ENCODE peak calls at places on chromosome 13, in six cellular contexts. I, T, B, Z, R and H are unnamed samples.

GRCh38 chr13:94233401-94233800 is 246.1 kb downstream of the DCT start:
- DNase-seq in B (peak), I (no peak), T (peak), R (no peak), Z (no peak), H (no peak)

GRCh38 chr13:36954542-36954941 is 34.5 kb upstream of the SMAD9 start:
- DNase-seq in B (no peak), I (no peak), T (no peak), Z (no peak), R (no peak), H (no peak)

GRCh38 chr13:102654786-102655185 is 40.1 kb downstream of the METTL21C start:
- DNase-seq in R (no peak), Z (no peak), B (no peak), I (no peak), T (no peak), H (no peak)

GRCh38 chr13:40271511-40271910 is 394.9 kb downstream of the FOXO1 start:
- DNase-seq in Z (no peak), I (no peak), R (no peak), T (no peak), B (no peak), H (no peak)

GRCh38 chr13:27619711-27620376 is 485 bp downstream of the LNX2 start:
- DNase-seq in B (no peak), I (peak), T (no peak), Z (no peak), R (no peak), H (peak)

GRCh38 chr13:101514695-101515275 is 62.3 kb downstream of the ITGBL1 start:
- DNase-seq in Z (no peak), I (no peak), B (peak), R (no peak), T (peak), H (peak)

GRCh38 chr13:37209621-37210020 is 104.2 kb upstream of the CSNK1A1L start:
- DNase-seq in I (no peak), R (no peak), T (no peak), B (no peak), Z (no peak), H (no peak)

GRCh38 chr13:107835339-107836018 is 379.9 kb downstream of the LIG4 start:
- DNase-seq in B (no peak), I (no peak), Z (no peak), R (no peak), T (peak), H (no peak)

GRCh38 chr13:48782429-48782840 is 128.7 kb downstream of the CYSLTR2 start:
- DNase-seq in Z (no peak), T (no peak), R (no peak), I (no peak), B (no peak), H (no peak)

GRCh38 chr13:75931116-75931515 is 295.0 kb downstream of the LMO7 start:
- DNase-seq in R (no peak), B (no peak), T (no peak), Z (no peak), I (no peak), H (no peak)

GRCh38 chr13:24605923-24606372 is 74.3 kb upstream of the ATP12A start:
- DNase-seq in I (no peak), B (peak), T (no peak), R (no peak), Z (no peak), H (no peak)

GRCh38 chr13:52827839-52828238 is 20.6 kb downstream of the PCDH8 start:
- DNase-seq in B (no peak), T (no peak), R (no peak), Z (no peak), I (no peak), H (no peak)

GRCh38 chr13:113589251-113589960 is 4.9 kb downstream of the TFDP1 start:
- DNase-seq in T (no peak), Z (no peak), I (no peak), B (no peak), R (no peak), H (no peak)

GRCh38 chr13:20528451-20528850 is 2.8 kb upstream of the CRYL1 start:
- DNase-seq in I (no peak), T (no peak), B (no peak), R (no peak), Z (no peak), H (no peak)

GRCh38 chr13:23354520-23354919 is 79.0 kb downstream of the SACS start:
- DNase-seq in I (no peak), R (no peak), Z (no peak), T (no peak), B (no peak), H (no peak)

GRCh38 chr13:91647361-91647970 is 249.0 kb downstream of the GPC5 start:
- DNase-seq in Z (peak), T (no peak), R (no peak), B (peak), I (peak), H (peak)

GRCh38 chr13:39047560-39047959 is 9.3 kb downstream of the NHLRC3 start:
- DNase-seq in I (no peak), B (peak), T (no peak), Z (peak), R (no peak), H (no peak)

GRCh38 chr13:35699181-35699580 is 222.7 kb upstream of the MAB21L1 start:
- DNase-seq in R (no peak), T (no peak), Z (no peak), B (no peak), I (no peak), H (no peak)

GRCh38 chr13:103188688-103189326 is 122.6 kb upstream of the SLC10A2 start:
- DNase-seq in R (no peak), B (peak), Z (no peak), T (no peak), I (no peak), H (no peak)

GRCh38 chr13:44271031-44271433 is 102.6 kb upstream of the SERP2 start:
- DNase-seq in I (no peak), B (peak), T (peak), R (no peak), Z (no peak), H (no peak)

GRCh38 chr13:112106467-112107141 is 39.7 kb downstream of the SOX1 start:
- DNase-seq in Z (peak), B (no peak), I (no peak), T (no peak), R (no peak), H (peak)

GRCh38 chr13:36432106-36432544 is at the start of gene CCNA1:
- DNase-seq in I (peak), Z (peak), R (no peak), B (peak), T (no peak), H (peak)

GRCh38 chr13:39159393-39159792 is 121.1 kb downstream of the NHLRC3 start:
- DNase-seq in I (no peak), B (no peak), R (no peak), T (no peak), Z (no peak), H (no peak)

DNA sequence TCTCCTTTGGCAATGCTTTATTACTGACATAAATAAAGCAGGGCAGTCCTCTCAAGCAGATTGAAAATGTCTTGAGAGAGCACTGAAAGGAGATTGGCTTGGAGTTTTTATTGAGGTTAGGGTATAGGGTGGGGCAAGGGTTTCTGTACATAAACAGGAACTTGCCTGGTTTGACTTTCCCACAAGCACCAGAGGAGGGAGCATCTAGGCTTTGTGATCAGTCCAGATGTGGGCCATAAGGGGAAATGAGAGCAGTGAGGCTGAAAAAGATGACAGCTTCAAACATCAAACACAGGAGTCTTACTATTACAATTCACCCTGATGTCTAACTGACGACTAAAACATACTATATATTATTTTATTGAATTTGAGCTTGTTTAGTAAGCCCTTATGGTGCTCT is 260.9 kb downstream of the MTUS2 start:
- DNase-seq in Z (no peak), I (no peak), T (no peak), R (no peak), B (no peak), H (no peak)
- TF ChIP-seq CTCF in Z (no peak), I (no peak), T (no peak), R (no peak), B (peak), H (no peak)

GRCh38 chr13:73417012-73417615 is 358.3 kb downstream of the KLF5 start:
- DNase-seq in B (no peak), R (no peak), I (no peak), T (no peak), Z (no peak), H (no peak)
- TF ChIP-seq CTCF in B (peak), R (no peak), I (no peak), T (peak), Z (peak), H (peak)

GRCh38 chr13:46728777-46729176 is 68.2 kb downstream of the ESD start:
- DNase-seq in Z (no peak), R (no peak), T (no peak), B (no peak), I (no peak), H (no peak)

GRCh38 chr13:46736568-46736967 is 60.4 kb downstream of the ESD start:
- DNase-seq in B (no peak), I (no peak), R (no peak), Z (no peak), T (no peak), H (no peak)

GRCh38 chr13:46726347-46726746 is 70.6 kb downstream of the ESD start:
- DNase-seq in R (no peak), B (no peak), T (no peak), I (no peak), Z (no peak), H (no peak)

GRCh38 chr13:46735425-46735824 is 61.5 kb downstream of the ESD start:
- DNase-seq in T (no peak), I (no peak), B (no peak), Z (no peak), R (no peak), H (no peak)

DNA sequence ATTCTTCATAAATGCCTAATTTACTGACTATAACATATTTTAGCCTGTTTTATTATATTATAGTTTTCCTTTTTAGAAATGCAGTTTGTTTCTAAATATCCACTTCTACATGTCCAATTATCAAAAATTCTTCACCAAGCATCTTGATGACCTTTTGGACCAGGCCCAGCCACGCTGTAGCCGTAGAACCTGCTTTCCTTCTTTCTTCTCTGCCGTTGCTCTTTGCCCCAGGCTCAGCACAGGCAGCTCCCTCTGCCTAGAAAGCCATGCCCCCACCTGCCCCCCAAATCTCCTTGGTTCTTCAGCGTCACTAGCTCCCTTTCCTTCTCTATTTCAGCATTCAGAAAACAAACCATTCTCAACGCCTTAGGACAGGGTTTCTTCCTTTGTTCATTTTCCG is 65.4 kb downstream of the ESD start:
- DNase-seq in Z (no peak), B (no peak), R (no peak), T (no peak), I (no peak), H (no peak)
- TF ChIP-seq CTCF in Z (no peak), B (no peak), R (no peak), T (no peak), I (no peak), H (no peak)

GRCh38 chr13:50081899-50082425 is 66.7 kb downstream of the KCNRG start:
- DNase-seq in R (peak), B (peak), T (peak), I (peak), Z (peak), H (peak)
- TF ChIP-seq CTCF in R (no peak), B (no peak), T (no peak), I (no peak), Z (no peak), H (no peak)

DNA sequence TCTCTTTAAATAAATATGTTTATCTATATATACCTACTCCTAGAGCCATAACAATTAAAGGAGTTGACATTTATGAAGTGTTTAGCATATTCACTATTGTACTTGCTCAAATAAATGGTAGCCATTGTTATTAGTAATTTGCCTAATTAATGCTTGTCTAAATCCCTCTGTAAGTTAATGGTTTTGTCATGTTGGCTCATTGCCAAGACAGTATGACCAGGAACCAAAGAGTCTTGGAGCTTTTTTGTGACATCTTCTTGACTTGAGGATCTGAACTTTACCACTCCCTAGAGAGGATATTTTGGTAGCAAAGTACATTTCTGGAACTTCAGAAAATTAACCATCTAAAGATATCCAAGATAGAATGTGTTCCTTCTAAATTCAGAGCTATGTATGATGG is 15.5 kb downstream of the FRY start:
- DNase-seq in R (no peak), I (no peak), Z (no peak), T (no peak), B (no peak), H (no peak)
- TF ChIP-seq CTCF in R (no peak), I (no peak), Z (no peak), T (no peak), B (no peak), H (no peak)

GRCh38 chr13:105820415-105820814 is 715.0 kb downstream of the EFNB2 start:
- DNase-seq in T (no peak), Z (no peak), R (no peak), B (no peak), I (no peak), H (no peak)

GRCh38 chr13:105817011-105817410 is 718.5 kb downstream of the EFNB2 start:
- DNase-seq in I (no peak), Z (peak), T (no peak), B (peak), R (no peak), H (no peak)

GRCh38 chr13:105814902-105815250 is 720.6 kb downstream of the EFNB2 start:
- DNase-seq in R (no peak), T (no peak), I (no peak), Z (no peak), B (no peak), H (no peak)

GRCh38 chr13:105814219-105814901 is 721.1 kb downstream of the EFNB2 start:
- DNase-seq in B (no peak), I (no peak), Z (no peak), R (no peak), T (no peak), H (no peak)

DNA sequence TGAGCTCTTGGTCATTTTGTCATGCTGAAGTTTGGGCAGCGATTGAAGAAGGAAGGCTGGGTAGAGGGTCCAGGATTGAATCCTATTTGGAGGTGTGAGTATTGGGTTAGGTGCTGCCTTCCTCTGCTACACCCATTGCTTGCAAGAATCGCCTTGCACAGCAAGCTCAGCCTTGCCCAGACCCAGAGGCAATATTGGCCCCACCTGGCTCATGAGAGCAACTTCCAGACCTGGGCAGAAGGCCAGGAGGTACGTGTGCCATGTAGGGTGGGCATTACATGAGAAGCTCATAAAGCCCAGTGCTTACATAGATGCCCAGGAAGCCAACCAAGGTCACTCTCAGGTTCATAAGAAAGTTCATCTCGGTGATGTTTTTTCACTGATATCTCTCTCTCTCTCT is 718.0 kb downstream of the EFNB2 start:
- DNase-seq in B (no peak), R (no peak), T (no peak), Z (no peak), I (no peak), H (no peak)
- TF ChIP-seq CTCF in B (no peak), R (no peak), T (no peak), Z (no peak), I (no peak), H (no peak)